ENCODE peak calls at places on chromosome 15, in nine cellular contexts. G, A, N, P, R, S, X, Z and B are unnamed samples.

GRCh38 chr15:64687167-64688085 is 88.0 kb downstream of the RBPMS2 start:
- DNase-seq in S (no peak), N (no peak), R (no peak), A (no peak), X (no peak), Z (no peak), G (no peak), P (no peak), B (no peak)

GRCh38 chr15:97955040-97955439 is 5.5 kb upstream of the ARRDC4 start:
- DNase-seq in Z (no peak), R (no peak), P (no peak), S (no peak), G (no peak), A (no peak), N (no peak), X (no peak), B (no peak)

GRCh38 chr15:56031836-56032235 is 38.4 kb upstream of the NEDD4 start:
- DNase-seq in S (no peak), X (no peak), Z (no peak), P (no peak), A (no peak), G (no peak), N (no peak), R (no peak), B (no peak)

GRCh38 chr15:51369451-51369761 is 28.0 kb downstream of the GLDN start:
- DNase-seq in X (no peak), G (no peak), A (no peak), N (no peak), Z (no peak), S (no peak), R (no peak), P (no peak), B (no peak)

GRCh38 chr15:92714071-92714456 is 58.5 kb upstream of the FAM174B start:
- DNase-seq in X (no peak), A (peak), N (no peak), P (peak), G (peak), R (peak), Z (no peak), S (no peak), B (peak)

GRCh38 chr15:89860851-89861360 is 32.9 kb downstream of the AP3S2 start:
- DNase-seq in G (no peak), P (no peak), S (no peak), N (no peak), R (no peak), A (no peak), X (no peak), Z (no peak), B (no peak)

GRCh38 chr15:66931768-66932633 is 133.4 kb upstream of the SMAD3 start:
- DNase-seq in Z (no peak), A (peak), N (peak), X (no peak), P (no peak), R (peak), S (no peak), G (no peak), B (peak)

GRCh38 chr15:101209285-101209821 is 42.5 kb downstream of the CHSY1 start:
- DNase-seq in N (no peak), X (no peak), P (no peak), A (no peak), G (no peak), S (no peak), R (no peak), Z (no peak), B (no peak)

GRCh38 chr15:82960766-82961165 is 8.2 kb upstream of the HOMER2 start:
- DNase-seq in A (no peak), G (no peak), X (no peak), N (no peak), R (no peak), P (no peak), S (no peak), Z (no peak), B (no peak)

GRCh38 chr15:88814393-88814792 is 11.2 kb downstream of the ACAN start:
- DNase-seq in R (no peak), P (no peak), G (no peak), N (no peak), A (no peak), S (no peak), X (no peak), Z (no peak), B (no peak)

GRCh38 chr15:83206971-83207621 is 527 bp downstream of the HDGFL3 start:
- DNase-seq in R (peak), P (no peak), G (peak), S (peak), Z (peak), N (peak), X (peak), A (no peak), B (peak)